ENCODE peak calls at places on chromosomes 11 and 22, in seven cellular contexts. T is neural progenitor cell; O is stimulated activated CD8-positive, alpha-beta memory T cell treated with anti-CD3 and anti-CD28 coated beads, Interleukin-7, amount 100 ng/mL, for 4 hours; W is NCI-H460; B is stimulated activated CD4-positive, alpha-beta T cell treated with anti-CD3 and anti-CD28 coated beads, Interleukin-1b, Interleukin-23, amount 100 ng/mL, for 4 hours; X is B cell; L is nephron progenitor cell. C is an unnamed sample.

GRCh38 chr11:22778642-22779041 is 51.0 kb downstream of the SVIP start:
- DNase-seq in B (no peak), X (no peak), W (no peak), L (no peak), O (no peak), T (no peak), C (no peak)

GRCh38 chr11:13761712-13762111 is 93.2 kb downstream of the FAR1 start:
- DNase-seq in O (no peak), T (no peak), X (no peak), W (no peak), L (no peak), B (no peak), C (no peak)

GRCh38 chr11:46160100-46160499 is 38.8 kb upstream of the PHF21A start:
- DNase-seq in O (no peak), X (no peak), L (no peak), W (no peak), B (no peak), T (no peak), C (no peak)

GRCh38 chr22:19242699-19243098 is 48.8 kb downstream of the CLTCL1 start:
- DNase-seq in L (no peak), B (no peak), O (no peak), T (no peak), W (no peak), X (no peak), C (no peak)

GRCh38 chr11:94731921-94732601 is 36.1 kb upstream of the AMOTL1 start:
- DNase-seq in W (peak; percentile 53), B (no peak), X (no peak), T (no peak), O (no peak), L (no peak), C (peak; percentile 48)

GRCh38 chr11:44814881-44815592 is 88.3 kb downstream of the TSPAN18 start:
- DNase-seq in B (no peak), X (no peak), T (no peak), W (no peak), O (no peak), L (no peak), C (no peak)

GRCh38 chr22:20729194-20729593 is 44.7 kb upstream of the SERPIND1 start:
- DNase-seq in L (no peak), X (no peak), O (no peak), B (no peak), T (no peak), W (no peak), C (no peak)

GRCh38 chr22:22431271-22432220 is 77.0 kb downstream of the ZNF280B start:
- DNase-seq in T (peak; percentile 75), B (peak; percentile 36), X (peak; percentile 72), O (no peak), W (peak; percentile 44), L (peak; percentile 81), C (peak; percentile 5)

GRCh38 chr22:37353839-37354238 is 71.5 kb downstream of the CYTH4 start:
- DNase-seq in L (no peak), X (no peak), T (no peak), W (no peak), O (no peak), B (no peak), C (no peak)

C was measured in dermis microvascular lymphatic vessel endothelial cell.